ENCODE peak calls at places on chromosomes 4 and X, in six cellular contexts. M is MCF 10A, A is dermis blood vessel endothelial cell, Q is HAP-1, V is GM10248, W is amniotic epithelial cell. S is an unnamed sample.

GRCh38 chr4:86791126-86791525 is 58.1 kb downstream of the SLC10A6 start:
- DNase-seq in W (no peak), M (no peak), A (peak), V (no peak), Q (no peak), S (peak)

GRCh38 chr4:13484749-13485345 is 707 bp upstream of the RAB28 start:
- DNase-seq in M (no peak), A (peak), W (peak), V (no peak), Q (peak), S (no peak)

GRCh38 chrX:15911729-15912550 is 57.3 kb upstream of the AP1S2 start:
- DNase-seq in A (no peak), W (peak), V (peak), M (no peak), Q (no peak), S (no peak)

GRCh38 chrX:39000802-39001201 is 199.5 kb downstream of the MID1IP1 start:
- DNase-seq in M (no peak), Q (no peak), A (no peak), W (no peak), V (no peak), S (no peak)

GRCh38 chr4:114384629-114385028 is 214.0 kb upstream of the UGT8 start:
- DNase-seq in W (peak), Q (peak), M (peak), A (peak), V (no peak), S (no peak)

GRCh38 chrX:13151806-13152510 is 107.5 kb upstream of the FAM9C start:
- DNase-seq in A (peak), V (no peak), Q (no peak), W (peak), M (no peak), S (no peak)

GRCh38 chrX:56797966-56798711 is 69.1 kb downstream of the NBDY start:
- DNase-seq in Q (no peak), V (no peak), W (peak), M (peak), A (no peak), S (no peak)

GRCh38 chr4:127622923-127623754 is 9.6 kb upstream of the INTU start:
- DNase-seq in W (no peak), M (peak), A (peak), Q (peak), V (no peak), S (no peak)

GRCh38 chr4:14908635-14909034 is 93.6 kb upstream of the CPEB2 start:
- DNase-seq in W (peak), M (peak), A (no peak), Q (no peak), V (no peak), S (no peak)

GRCh38 chrX:56975611-56976010 is 19.7 kb downstream of the SPIN3 start:
- DNase-seq in A (peak), W (no peak), M (peak), Q (no peak), V (no peak), S (no peak)

GRCh38 chrX:45716747-45717146 is 516.1 kb upstream of the DIPK2B start:
- DNase-seq in M (no peak), Q (no peak), W (no peak), V (no peak), A (peak), S (no peak)

GRCh38 chr4:111854494-111855087 is 290.7 kb upstream of the FAM241A start:
- DNase-seq in Q (peak), A (peak), V (peak), M (peak), W (peak), S (peak)

GRCh38 chr4:26023191-26023972 is 109.4 kb downstream of the SMIM20 start:
- DNase-seq in A (no peak), V (no peak), M (no peak), W (no peak), Q (no peak), S (no peak)

GRCh38 chr4:93289241-93289640 is 539.3 kb upstream of the ATOH1 start:
- DNase-seq in V (no peak), A (no peak), W (no peak), Q (no peak), M (no peak), S (no peak)

GRCh38 chr4:6888506-6889071 is 21.0 kb upstream of the TBC1D14 start:
- DNase-seq in M (no peak), Q (no peak), W (no peak), A (no peak), V (peak), S (no peak)

GRCh38 chrX:107733686-107734085 is 41.9 kb downstream of the TSC22D3 start:
- DNase-seq in Q (no peak), M (no peak), V (no peak), W (no peak), A (no peak), S (no peak)

GRCh38 chr4:26452565-26453531 is 37.4 kb downstream of the CCKAR start:
- DNase-seq in M (no peak), A (no peak), Q (no peak), W (no peak), V (no peak), S (no peak)

GRCh38 chrX:138191998-138192397 is 519.5 kb downstream of the FGF13 start:
- DNase-seq in M (peak), Q (peak), A (no peak), W (no peak), V (no peak), S (peak)

GRCh38 chr4:150906987-150907633 is 108.0 kb downstream of the LRBA start:
- DNase-seq in M (no peak), Q (no peak), V (no peak), A (no peak), W (peak), S (no peak)

GRCh38 chrX:3094261-3094660 is 53.0 kb downstream of the ARSF start:
- DNase-seq in Q (no peak), V (no peak), M (peak), A (no peak), W (peak), S (no peak)

GRCh38 chr4:13233755-13234154 is 250.4 kb downstream of the RAB28 start:
- DNase-seq in M (no peak), W (no peak), V (no peak), Q (no peak), A (no peak), S (no peak)

GRCh38 chr4:76545161-76545884 is 110.3 kb downstream of the SHROOM3 start:
- DNase-seq in M (no peak), W (no peak), Q (no peak), A (no peak), V (no peak), S (no peak)

GRCh38 chrX:4935846-4936245 is 1222.4 kb upstream of the PRKX start:
- DNase-seq in M (peak), A (no peak), W (no peak), V (no peak), Q (no peak), S (no peak)

GRCh38 chr4:82559735-82560120 is 2.1 kb downstream of the TMEM150C start:
- DNase-seq in W (no peak), A (no peak), M (no peak), V (no peak), Q (peak), S (no peak)

GRCh38 chrX:100207331-100208024 is 202.6 kb downstream of the PCDH19 start:
- DNase-seq in M (no peak), A (no peak), W (no peak), V (no peak), Q (no peak), S (no peak)

GRCh38 chrX:46979340-46979739 is 67.1 kb downstream of the JADE3 start:
- DNase-seq in V (no peak), W (peak), M (peak), Q (no peak), A (peak), S (no peak)

GRCh38 chr4:121189351-121189750 is 25.2 kb upstream of the TNIP3 start:
- DNase-seq in V (no peak), M (no peak), A (no peak), W (no peak), Q (no peak), S (no peak)

S was measured in NT2/D1.